ENCODE peak calls at places on chromosomes 11 and 22, in ten cellular contexts. One of them, this sample, is unnamed.
A peak's percentile ranks its signal among the peaks of the same experiment; 100 is the strongest.

GRCh38 chr11:68142441-68143309 is 21.5 kb upstream of the CHKA start:
- DNase-seq in cardiac fibroblast: no peak
- DNase-seq in fibroblast of the aortic adventitia: no peak
- DNase-seq in astrocyte of the spinal cord: no peak
- DNase-seq in prostate gland: no peak
- DNase-seq in adrenal gland: peak; percentile 17
- DNase-seq in GM12865: no peak
- DNase-seq in left ventricle myocardium inferior: no peak
- DNase-seq in tibial artery: peak; percentile 48
- DNase-seq in endothelial cell of umbilical vein: no peak
- DNase-seq in this sample: no peak

GRCh38 chr22:37198290-37199102 is 10.4 kb upstream of the C1QTNF6 start:
- DNase-seq in cardiac fibroblast: peak; percentile 80
- DNase-seq in fibroblast of the aortic adventitia: peak; percentile 70
- DNase-seq in astrocyte of the spinal cord: peak; percentile 72
- DNase-seq in prostate gland: peak; percentile 86
- DNase-seq in adrenal gland: peak; percentile 86
- DNase-seq in GM12865: peak; percentile 89
- DNase-seq in left ventricle myocardium inferior: peak; percentile 90
- DNase-seq in tibial artery: peak; percentile 91
- DNase-seq in endothelial cell of umbilical vein: peak; percentile 71
- DNase-seq in this sample: no peak

GRCh38 chr11:113400631-113401230 is 13.2 kb downstream of the ANKK1 start:
- DNase-seq in cardiac fibroblast: no peak
- DNase-seq in fibroblast of the aortic adventitia: no peak
- DNase-seq in astrocyte of the spinal cord: no peak
- DNase-seq in prostate gland: no peak
- DNase-seq in adrenal gland: no peak
- DNase-seq in GM12865: no peak
- DNase-seq in left ventricle myocardium inferior: no peak
- DNase-seq in tibial artery: peak; percentile 34
- DNase-seq in endothelial cell of umbilical vein: no peak
- DNase-seq in this sample: no peak

GRCh38 chr11:36628765-36629199 is 30.7 kb upstream of the RAG2 start:
- DNase-seq in cardiac fibroblast: no peak
- DNase-seq in fibroblast of the aortic adventitia: no peak
- DNase-seq in astrocyte of the spinal cord: no peak
- DNase-seq in prostate gland: no peak
- DNase-seq in adrenal gland: no peak
- DNase-seq in GM12865: no peak
- DNase-seq in left ventricle myocardium inferior: no peak
- DNase-seq in tibial artery: no peak
- DNase-seq in endothelial cell of umbilical vein: no peak
- DNase-seq in this sample: no peak

GRCh38 chr22:24758164-24758799 is 16.2 kb downstream of the PIWIL3 start:
- DNase-seq in cardiac fibroblast: peak; percentile 72
- DNase-seq in fibroblast of the aortic adventitia: peak; percentile 74
- DNase-seq in astrocyte of the spinal cord: peak; percentile 64
- DNase-seq in prostate gland: peak; percentile 43
- DNase-seq in adrenal gland: peak; percentile 33
- DNase-seq in GM12865: peak; percentile 65
- DNase-seq in left ventricle myocardium inferior: peak; percentile 38
- DNase-seq in tibial artery: no peak
- DNase-seq in endothelial cell of umbilical vein: peak; percentile 70
- DNase-seq in this sample: peak; percentile 9

GRCh38 chr11:91421586-91421985 is 803.0 kb upstream of the FAT3 start:
- DNase-seq in cardiac fibroblast: no peak
- DNase-seq in fibroblast of the aortic adventitia: no peak
- DNase-seq in astrocyte of the spinal cord: no peak
- DNase-seq in prostate gland: no peak
- DNase-seq in adrenal gland: no peak
- DNase-seq in GM12865: no peak
- DNase-seq in left ventricle myocardium inferior: no peak
- DNase-seq in tibial artery: no peak
- DNase-seq in endothelial cell of umbilical vein: no peak
- DNase-seq in this sample: no peak

GRCh38 chr11:65932558-65932919 is 12.7 kb upstream of the TSGA10IP start:
- DNase-seq in cardiac fibroblast: peak; percentile 40
- DNase-seq in fibroblast of the aortic adventitia: no peak
- DNase-seq in astrocyte of the spinal cord: no peak
- DNase-seq in prostate gland: no peak
- DNase-seq in adrenal gland: no peak
- DNase-seq in GM12865: no peak
- DNase-seq in left ventricle myocardium inferior: no peak
- DNase-seq in tibial artery: no peak
- DNase-seq in endothelial cell of umbilical vein: no peak
- DNase-seq in this sample: no peak

GRCh38 chr11:94583213-94583884 is 16.2 kb downstream of the PIWIL4 start:
- DNase-seq in cardiac fibroblast: no peak
- DNase-seq in fibroblast of the aortic adventitia: no peak
- DNase-seq in astrocyte of the spinal cord: no peak
- DNase-seq in prostate gland: no peak
- DNase-seq in adrenal gland: no peak
- DNase-seq in GM12865: no peak
- DNase-seq in left ventricle myocardium inferior: no peak
- DNase-seq in tibial artery: no peak
- DNase-seq in endothelial cell of umbilical vein: no peak
- DNase-seq in this sample: no peak

GRCh38 chr11:40295466-40295865 is 1164.0 kb downstream of the LRRC4C start:
- DNase-seq in cardiac fibroblast: no peak
- DNase-seq in fibroblast of the aortic adventitia: no peak
- DNase-seq in astrocyte of the spinal cord: no peak
- DNase-seq in prostate gland: no peak
- DNase-seq in adrenal gland: no peak
- DNase-seq in GM12865: no peak
- DNase-seq in left ventricle myocardium inferior: no peak
- DNase-seq in tibial artery: no peak
- DNase-seq in endothelial cell of umbilical vein: no peak
- DNase-seq in this sample: no peak

GRCh38 chr11:40291304-40292100 is 1168.0 kb downstream of the LRRC4C start:
- DNase-seq in cardiac fibroblast: no peak
- DNase-seq in fibroblast of the aortic adventitia: no peak
- DNase-seq in astrocyte of the spinal cord: no peak
- DNase-seq in prostate gland: no peak
- DNase-seq in adrenal gland: no peak
- DNase-seq in GM12865: no peak
- DNase-seq in left ventricle myocardium inferior: no peak
- DNase-seq in tibial artery: no peak
- DNase-seq in endothelial cell of umbilical vein: no peak
- DNase-seq in this sample: no peak

GRCh38 chr11:40292636-40293585 is 1166.5 kb downstream of the LRRC4C start:
- DNase-seq in cardiac fibroblast: peak; percentile 6
- DNase-seq in fibroblast of the aortic adventitia: no peak
- DNase-seq in astrocyte of the spinal cord: no peak
- DNase-seq in prostate gland: no peak
- DNase-seq in adrenal gland: no peak
- DNase-seq in GM12865: no peak
- DNase-seq in left ventricle myocardium inferior: no peak
- DNase-seq in tibial artery: no peak
- DNase-seq in endothelial cell of umbilical vein: no peak
- DNase-seq in this sample: no peak

GRCh38 chr11:40294343-40294723 is 1165.1 kb downstream of the LRRC4C start:
- DNase-seq in cardiac fibroblast: no peak
- DNase-seq in fibroblast of the aortic adventitia: no peak
- DNase-seq in astrocyte of the spinal cord: no peak
- DNase-seq in prostate gland: no peak
- DNase-seq in adrenal gland: no peak
- DNase-seq in GM12865: no peak
- DNase-seq in left ventricle myocardium inferior: no peak
- DNase-seq in tibial artery: no peak
- DNase-seq in endothelial cell of umbilical vein: no peak
- DNase-seq in this sample: no peak

DNA sequence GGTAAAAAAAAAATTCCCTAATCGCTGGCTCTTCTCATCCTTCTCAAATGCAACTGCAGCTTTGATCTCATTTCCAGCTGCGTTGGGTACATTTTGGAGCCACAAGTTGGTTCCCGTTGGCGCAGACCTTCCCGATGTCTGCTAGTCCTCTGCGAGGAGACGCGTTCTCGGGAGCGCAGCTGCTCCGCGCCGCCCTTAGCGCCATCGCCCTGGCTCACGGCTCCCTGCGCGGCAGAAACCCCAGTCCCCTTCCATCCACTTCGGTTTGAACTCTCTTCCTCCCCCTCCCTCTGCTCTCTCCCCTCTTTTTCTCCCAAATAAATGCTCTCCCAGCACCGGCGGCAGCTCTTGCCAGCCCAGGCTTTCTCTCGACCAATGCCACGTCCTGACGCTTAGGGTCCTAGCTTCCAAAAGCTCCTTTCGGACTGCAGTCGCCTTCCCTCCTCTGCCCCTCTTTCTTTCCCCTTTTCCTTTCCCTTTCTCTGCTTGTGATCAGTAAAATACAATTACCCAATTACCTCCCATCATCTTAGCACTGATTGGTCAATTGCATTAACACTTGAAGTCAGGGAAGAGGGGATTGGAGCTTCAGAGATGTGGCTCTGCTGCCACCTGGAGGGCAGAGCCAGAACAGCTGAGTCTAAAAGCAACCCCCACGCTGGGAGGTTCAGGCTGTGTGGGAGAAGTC is 1165.7 kb downstream of the LRRC4C start:
- DNase-seq in cardiac fibroblast: peak; percentile 89
- DNase-seq in fibroblast of the aortic adventitia: peak; percentile 91
- DNase-seq in astrocyte of the spinal cord: peak; percentile 93
- DNase-seq in prostate gland: peak; percentile 9
- DNase-seq in adrenal gland: peak; percentile 70
- DNase-seq in GM12865: peak; percentile 70
- DNase-seq in left ventricle myocardium inferior: peak; percentile 38
- DNase-seq in tibial artery: peak; percentile 76
- DNase-seq in endothelial cell of umbilical vein: peak; percentile 87
- DNase-seq in this sample: peak; percentile 56
- TF ChIP-seq CTCF in cardiac fibroblast: peak; percentile 90
- TF ChIP-seq CTCF in fibroblast of the aortic adventitia: peak; percentile 93
- TF ChIP-seq CTCF in astrocyte of the spinal cord: peak; percentile 97
- TF ChIP-seq CTCF in prostate gland: peak; percentile 51
- TF ChIP-seq CTCF in adrenal gland: peak; percentile 90
- TF ChIP-seq CTCF in GM12865: peak; percentile 89
- TF ChIP-seq CTCF in left ventricle myocardium inferior: peak; percentile 81
- TF ChIP-seq CTCF in tibial artery: peak; percentile 96
- TF ChIP-seq CTCF in endothelial cell of umbilical vein: peak; percentile 88
- TF ChIP-seq CTCF in this sample: peak; percentile 95

GRCh38 chr11:1333860-1334259 is 24.4 kb upstream of the TOLLIP start:
- DNase-seq in cardiac fibroblast: no peak
- DNase-seq in fibroblast of the aortic adventitia: no peak
- DNase-seq in astrocyte of the spinal cord: no peak
- DNase-seq in prostate gland: no peak
- DNase-seq in adrenal gland: no peak
- DNase-seq in GM12865: no peak
- DNase-seq in left ventricle myocardium inferior: no peak
- DNase-seq in tibial artery: no peak
- DNase-seq in endothelial cell of umbilical vein: no peak
- DNase-seq in this sample: no peak
- H3K4me3 ChIP-seq in cardiac fibroblast: no peak overlapping the region
- H3K4me3 ChIP-seq in fibroblast of the aortic adventitia: no peak overlapping the region
- H3K4me3 ChIP-seq in astrocyte of the spinal cord: no peak overlapping the region
- H3K4me3 ChIP-seq in prostate gland: no peak overlapping the region
- H3K4me3 ChIP-seq in adrenal gland: no peak overlapping the region
- H3K4me3 ChIP-seq in GM12865: no peak overlapping the region
- H3K4me3 ChIP-seq in left ventricle myocardium inferior: no peak overlapping the region
- H3K4me3 ChIP-seq in tibial artery: no peak overlapping the region
- H3K4me3 ChIP-seq in endothelial cell of umbilical vein: no peak overlapping the region
- H3K4me3 ChIP-seq in this sample: no peak overlapping the region

GRCh38 chr11:70942593-70942992 is 309.8 kb downstream of the SHANK2 start:
- DNase-seq in cardiac fibroblast: no peak
- DNase-seq in fibroblast of the aortic adventitia: no peak
- DNase-seq in astrocyte of the spinal cord: no peak
- DNase-seq in prostate gland: no peak
- DNase-seq in adrenal gland: no peak
- DNase-seq in GM12865: peak; percentile 4
- DNase-seq in left ventricle myocardium inferior: no peak
- DNase-seq in tibial artery: no peak
- DNase-seq in endothelial cell of umbilical vein: no peak
- DNase-seq in this sample: no peak

GRCh38 chr11:70948416-70948815 is 304.0 kb downstream of the SHANK2 start:
- DNase-seq in cardiac fibroblast: no peak
- DNase-seq in fibroblast of the aortic adventitia: no peak
- DNase-seq in astrocyte of the spinal cord: no peak
- DNase-seq in prostate gland: no peak
- DNase-seq in adrenal gland: no peak
- DNase-seq in GM12865: no peak
- DNase-seq in left ventricle myocardium inferior: no peak
- DNase-seq in tibial artery: no peak
- DNase-seq in endothelial cell of umbilical vein: no peak
- DNase-seq in this sample: no peak

GRCh38 chr11:70948855-70949551 is 303.4 kb downstream of the SHANK2 start:
- DNase-seq in cardiac fibroblast: no peak
- DNase-seq in fibroblast of the aortic adventitia: no peak
- DNase-seq in astrocyte of the spinal cord: no peak
- DNase-seq in prostate gland: no peak
- DNase-seq in adrenal gland: no peak
- DNase-seq in GM12865: no peak
- DNase-seq in left ventricle myocardium inferior: no peak
- DNase-seq in tibial artery: no peak
- DNase-seq in endothelial cell of umbilical vein: no peak
- DNase-seq in this sample: no peak

GRCh38 chr11:70944141-70944540 is 308.2 kb downstream of the SHANK2 start:
- DNase-seq in cardiac fibroblast: no peak
- DNase-seq in fibroblast of the aortic adventitia: no peak
- DNase-seq in astrocyte of the spinal cord: no peak
- DNase-seq in prostate gland: no peak
- DNase-seq in adrenal gland: no peak
- DNase-seq in GM12865: no peak
- DNase-seq in left ventricle myocardium inferior: no peak
- DNase-seq in tibial artery: no peak
- DNase-seq in endothelial cell of umbilical vein: no peak
- DNase-seq in this sample: no peak

DNA sequence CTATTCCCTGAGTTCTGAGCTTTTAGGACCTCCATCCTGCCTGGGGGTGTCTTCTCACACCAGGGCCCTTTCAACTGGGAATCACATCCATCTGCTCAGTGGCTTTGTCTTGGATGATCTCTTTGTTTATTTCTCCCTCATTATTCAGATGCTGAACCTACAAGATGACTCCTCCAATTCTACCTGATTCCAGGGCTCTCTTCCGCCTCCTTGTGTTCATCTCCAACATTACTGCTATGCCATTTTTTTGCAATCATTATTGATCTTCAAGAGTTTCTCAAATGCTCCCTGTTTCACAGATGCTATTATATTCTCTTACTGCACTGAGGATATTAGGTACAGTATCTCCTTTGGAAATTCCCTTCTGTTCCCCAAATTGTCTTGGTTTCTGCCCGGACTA is 307.7 kb downstream of the SHANK2 start:
- DNase-seq in cardiac fibroblast: no peak
- DNase-seq in fibroblast of the aortic adventitia: no peak
- DNase-seq in astrocyte of the spinal cord: no peak
- DNase-seq in prostate gland: no peak
- DNase-seq in adrenal gland: no peak
- DNase-seq in GM12865: no peak
- DNase-seq in left ventricle myocardium inferior: no peak
- DNase-seq in tibial artery: no peak
- DNase-seq in endothelial cell of umbilical vein: no peak
- DNase-seq in this sample: no peak
- TF ChIP-seq CTCF in cardiac fibroblast: no peak
- TF ChIP-seq CTCF in fibroblast of the aortic adventitia: no peak
- TF ChIP-seq CTCF in astrocyte of the spinal cord: no peak
- TF ChIP-seq CTCF in prostate gland: no peak
- TF ChIP-seq CTCF in adrenal gland: no peak
- TF ChIP-seq CTCF in GM12865: no peak
- TF ChIP-seq CTCF in left ventricle myocardium inferior: no peak
- TF ChIP-seq CTCF in tibial artery: no peak
- TF ChIP-seq CTCF in endothelial cell of umbilical vein: no peak
- TF ChIP-seq CTCF in this sample: no peak

DNA sequence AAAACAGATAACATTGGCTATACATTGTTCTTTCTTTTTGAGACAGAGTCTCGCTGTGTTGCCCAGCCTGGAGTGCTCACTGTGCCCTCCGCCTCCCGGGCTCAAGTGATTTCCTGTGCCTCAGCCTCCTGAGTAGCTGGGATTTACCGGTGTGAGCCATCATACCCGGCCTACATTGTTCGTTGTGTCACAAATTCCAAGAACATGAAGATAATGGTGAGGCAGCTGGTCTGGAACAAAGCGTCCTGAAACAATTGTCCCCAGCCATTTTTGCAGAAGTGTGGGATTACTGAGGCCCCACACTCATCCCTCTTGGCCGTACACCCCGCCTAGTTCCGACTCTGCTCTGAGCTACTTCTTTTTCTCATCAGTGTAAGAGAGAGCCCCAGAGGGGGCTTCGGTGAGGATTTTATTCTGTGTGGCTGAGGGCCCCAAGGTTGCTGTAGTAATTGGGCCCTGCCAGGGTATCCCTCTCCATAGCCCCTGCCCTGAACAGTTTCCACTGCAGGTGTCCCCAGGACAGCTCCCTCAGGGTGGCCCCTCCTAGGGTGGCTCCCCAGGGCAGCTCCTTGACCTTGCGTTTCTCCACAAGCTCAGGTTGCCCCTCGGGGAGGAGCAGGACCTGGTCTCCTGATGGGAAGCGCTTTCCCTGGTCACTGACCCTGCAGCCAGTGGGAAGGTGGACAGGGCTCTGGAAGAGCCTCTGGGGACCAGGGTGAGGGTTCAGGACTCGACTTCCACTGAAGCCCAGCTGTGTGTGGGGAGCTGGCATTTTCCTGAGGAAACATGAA is 13.1 kb upstream of the ARSA start:
- DNase-seq in cardiac fibroblast: no peak
- DNase-seq in fibroblast of the aortic adventitia: no peak
- DNase-seq in astrocyte of the spinal cord: no peak
- DNase-seq in prostate gland: no peak
- DNase-seq in adrenal gland: no peak
- DNase-seq in GM12865: no peak
- DNase-seq in left ventricle myocardium inferior: no peak
- DNase-seq in tibial artery: no peak
- DNase-seq in endothelial cell of umbilical vein: no peak
- DNase-seq in this sample: no peak
- H3K4me3 ChIP-seq in cardiac fibroblast: no peak overlapping the region
- H3K4me3 ChIP-seq in fibroblast of the aortic adventitia: no peak overlapping the region
- H3K4me3 ChIP-seq in astrocyte of the spinal cord: no peak overlapping the region
- H3K4me3 ChIP-seq in prostate gland: no peak overlapping the region
- H3K4me3 ChIP-seq in adrenal gland: no peak overlapping the region
- H3K4me3 ChIP-seq in GM12865: no peak overlapping the region
- H3K4me3 ChIP-seq in left ventricle myocardium inferior: peak overlapping the region; percentile 26
- H3K4me3 ChIP-seq in tibial artery: no peak overlapping the region
- H3K4me3 ChIP-seq in endothelial cell of umbilical vein: no peak overlapping the region
- H3K4me3 ChIP-seq in this sample: no peak overlapping the region

This sample was measured in HFF-Myc.